ENCODE peak calls at places on chromosomes 1 and 21, in six cellular contexts. B is lung, J is upper lobe of right lung, H is heart left ventricle, Q is Panc1, G is A549. I is an unnamed sample.

GRCh38 chr1:235986869-235987268 is 78.0 kb downstream of the NID1 start:
- ATAC-seq in B (no peak), H (no peak), Q (no peak), G (no peak), J (peak; percentile 61), I (no peak)

GRCh38 chr21:34501716-34502115 is 10.3 kb downstream of the KCNE1 start:
- ATAC-seq in B (no peak), J (no peak), Q (no peak), H (no peak), G (no peak), I (no peak)

GRCh38 chr1:222644649-222645005 is 26.7 kb downstream of the MIA3 start:
- ATAC-seq in B (peak; percentile 3), G (peak; percentile 10), J (no peak), H (no peak), Q (no peak), I (no peak)

GRCh38 chr1:63674865-63675815 is 81.9 kb downstream of the PGM1 start:
- ATAC-seq in H (peak; percentile 19), G (peak; percentile 66), J (no peak), B (no peak), Q (peak; percentile 37), I (no peak)

GRCh38 chr1:232142403-232143314 is 487.3 kb downstream of the SIPA1L2 start:
- ATAC-seq in J (peak; percentile 49), B (peak; percentile 64), Q (no peak), H (peak; percentile 68), G (peak; percentile 94), I (peak; percentile 92)

GRCh38 chr1:70616946-70617345 is 205.9 kb downstream of the CTH start:
- ATAC-seq in Q (no peak), G (no peak), B (no peak), H (no peak), J (no peak), I (no peak)

GRCh38 chr21:41500931-41501381 is 7.0 kb downstream of the TMPRSS2 start:
- ATAC-seq in J (no peak), B (no peak), Q (no peak), H (no peak), G (no peak), I (no peak)

GRCh38 chr1:166920561-166921475 is 44.8 kb upstream of the TADA1 start:
- ATAC-seq in J (peak; percentile 37), Q (no peak), G (peak; percentile 73), B (no peak), H (peak; percentile 73), I (peak; percentile 59)

GRCh38 chr21:46286668-46286982 is 483 bp downstream of the YBEY start:
- ATAC-seq in J (no peak), G (peak; percentile 4), B (no peak), H (no peak), Q (no peak), I (no peak)

GRCh38 chr1:243431591-243431990 is 175.8 kb downstream of the SDCCAG8 start:
- ATAC-seq in B (no peak), Q (no peak), J (no peak), H (no peak), G (no peak), I (no peak)

GRCh38 chr1:198423701-198424100 is 116.8 kb downstream of the ATP6V1G3 start:
- ATAC-seq in H (no peak), Q (no peak), G (no peak), B (no peak), J (no peak), I (no peak)

GRCh38 chr1:31198591-31198990 is 41.1 kb downstream of the NKAIN1 start:
- ATAC-seq in J (no peak), B (no peak), H (no peak), Q (no peak), G (no peak), I (no peak)

GRCh38 chr1:219276029-219276738 is 102.5 kb downstream of the LYPLAL1 start:
- ATAC-seq in Q (no peak), J (no peak), B (no peak), G (no peak), H (no peak), I (no peak)
- H3K9me3 ChIP-seq in Q (no peaks in the 10 kb centered on the region), J (no peaks in the 10 kb centered on the region), B (no peaks in the 10 kb centered on the region), G (no peaks in the 10 kb centered on the region), H (no peaks in the 10 kb centered on the region), I (no peaks in the 10 kb centered on the region)

GRCh38 chr1:1431006-1431844 is 4.3 kb upstream of the VWA1 start:
- ATAC-seq in Q (peak; percentile 6), G (no peak), H (no peak), J (no peak), B (no peak), I (no peak)

GRCh38 chr1:1429671-1430073 is 5.8 kb upstream of the VWA1 start:
- ATAC-seq in J (no peak), H (no peak), B (no peak), Q (no peak), G (peak; percentile 5), I (no peak)

GRCh38 chr1:1431845-1432565 is 3.5 kb upstream of the VWA1 start:
- ATAC-seq in Q (peak; percentile 58), J (peak; percentile 52), B (peak; percentile 20), H (peak; percentile 36), G (peak; percentile 61), I (peak; percentile 21)

GRCh38 chr1:1428174-1428573 is 7.1 kb upstream of the ANKRD65 start:
- ATAC-seq in B (no peak), J (no peak), G (no peak), Q (no peak), H (no peak), I (no peak)

DNA sequence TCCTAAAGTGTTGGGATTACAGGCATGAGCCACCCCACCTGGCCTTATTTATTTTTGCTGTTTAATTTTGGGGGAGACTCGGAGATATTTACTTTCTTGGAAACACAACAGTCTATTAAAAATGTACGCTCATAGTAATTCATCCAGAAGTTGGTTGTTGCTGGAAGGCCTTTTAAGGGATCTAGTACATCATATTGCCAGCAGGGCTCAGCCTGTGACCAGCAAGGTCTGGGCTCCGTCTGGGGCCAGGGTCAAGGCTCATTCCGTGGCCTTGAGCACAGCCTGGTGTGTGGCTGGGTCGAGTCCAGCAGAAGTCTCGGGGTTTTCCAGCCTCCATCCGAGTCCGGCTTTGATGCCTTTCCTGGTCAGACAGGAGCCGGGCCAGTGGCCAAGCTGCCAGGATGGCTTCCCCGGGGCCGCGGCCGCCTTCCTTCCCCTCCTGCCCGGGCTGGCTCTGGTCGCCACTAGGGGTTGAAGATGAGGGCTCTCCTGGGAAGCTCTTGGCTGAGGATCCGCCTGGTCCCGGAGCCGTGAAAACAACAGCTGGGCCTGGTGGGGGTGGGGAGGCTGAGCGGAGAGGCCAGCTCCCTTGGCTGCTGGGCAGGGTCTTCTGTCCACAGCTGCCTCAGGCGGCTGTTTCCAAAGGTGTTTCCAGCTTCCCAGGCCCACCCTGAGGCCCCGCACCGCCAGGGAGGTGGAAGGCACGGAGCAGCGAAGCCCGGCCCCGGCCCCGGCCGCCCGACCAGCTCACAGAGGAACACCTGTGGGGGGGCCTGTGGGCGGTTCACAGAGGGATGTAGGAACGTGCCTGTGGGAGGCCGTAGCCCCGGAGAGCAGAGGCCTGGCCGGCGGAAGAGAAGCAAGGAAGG is 5.1 kb upstream of the VWA1 start:
- ATAC-seq in B (no peak), J (peak; percentile 8), Q (peak; percentile 14), G (peak; percentile 63), H (peak; percentile 40), I (peak; percentile 62)
- TF ChIP-seq CTCF in B (no peak), J (peak; percentile 37), Q (peak; percentile 36), G (no peak), H (no peak), I (peak; percentile 45)

GRCh38 chr21:24046816-24047443 is 1560.4 kb downstream of the MRPL39 start:
- ATAC-seq in J (no peak), B (no peak), H (no peak), G (no peak), Q (no peak), I (no peak)

GRCh38 chr21:24050233-24050632 is 1557.0 kb downstream of the MRPL39 start:
- ATAC-seq in G (no peak), H (no peak), B (no peak), Q (no peak), J (no peak), I (no peak)

GRCh38 chr21:24045373-24045772 is 1561.9 kb downstream of the MRPL39 start:
- ATAC-seq in G (no peak), B (no peak), H (no peak), J (no peak), Q (no peak), I (no peak)

GRCh38 chr21:24042687-24043086 is 1564.6 kb downstream of the MRPL39 start:
- ATAC-seq in B (no peak), G (no peak), H (no peak), Q (no peak), J (no peak), I (no peak)

DNA sequence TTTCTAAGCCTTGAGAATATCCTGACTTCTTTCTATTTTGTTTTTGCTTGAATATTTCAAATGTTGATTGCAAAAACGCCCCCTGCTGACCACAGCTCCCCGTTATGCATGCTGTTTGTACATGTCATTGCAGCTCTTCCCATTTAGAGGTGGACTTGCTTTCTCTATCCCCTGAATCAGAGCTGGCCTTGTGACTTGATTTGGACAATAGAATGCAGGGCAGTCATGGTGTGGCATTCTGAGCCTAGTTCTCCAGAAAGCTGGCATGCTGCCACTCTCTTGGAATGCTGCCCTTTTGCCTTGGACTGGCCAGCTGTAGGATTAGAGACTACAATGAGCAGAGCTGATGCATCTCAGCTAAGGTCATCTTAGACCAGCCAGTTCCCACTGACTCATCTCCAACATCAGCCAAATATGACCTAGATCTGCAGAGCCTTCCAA is 1561.5 kb downstream of the MRPL39 start:
- ATAC-seq in Q (peak; percentile 63), B (peak; percentile 75), G (no peak), H (peak; percentile 88), J (peak; percentile 46), I (peak; percentile 67)
- H3K9me3 ChIP-seq in Q (no peaks in the 10 kb centered on the region), B (no peaks in the 10 kb centered on the region), G (no peaks in the 10 kb centered on the region), H (no peaks in the 10 kb centered on the region), J (no peaks in the 10 kb centered on the region), I (no peaks in the 10 kb centered on the region)

DNA sequence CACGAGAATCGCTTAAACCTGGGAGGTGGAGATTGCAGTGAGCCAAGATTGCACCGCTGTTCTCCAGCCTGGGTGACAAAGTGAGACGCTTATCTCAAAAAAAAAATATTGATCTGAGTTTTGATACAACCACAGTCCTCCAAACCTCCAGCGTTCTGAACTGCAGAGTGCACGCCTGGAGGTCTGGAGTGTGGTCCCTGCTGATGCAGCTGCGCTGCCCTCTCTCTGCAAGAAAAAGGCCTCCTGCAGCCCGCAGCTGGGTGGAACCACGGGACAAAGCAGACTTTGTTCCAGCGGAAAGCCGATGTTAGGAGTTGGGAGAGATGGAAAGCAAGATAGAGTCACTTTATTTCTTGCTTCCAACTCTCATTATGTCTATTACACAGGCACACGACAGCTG is 144.9 kb upstream of the SOD1 start:
- ATAC-seq in G (no peak), H (no peak), B (no peak), Q (peak; percentile 76), J (peak; percentile 53), I (no peak)
- TF ChIP-seq CTCF in G (no peak), H (no peak), B (no peak), Q (peak; percentile 29), J (no peak), I (no peak)

GRCh38 chr1:33815061-33815460 is 48.8 kb upstream of the HMGB4 start:
- ATAC-seq in H (no peak), G (no peak), Q (no peak), B (no peak), J (peak; percentile 52), I (no peak)

GRCh38 chr1:33814166-33814565 is 49.7 kb upstream of the HMGB4 start:
- ATAC-seq in Q (no peak), G (no peak), J (no peak), H (no peak), B (no peak), I (no peak)

GRCh38 chr1:33805988-33806387 is 57.9 kb upstream of the HMGB4 start:
- ATAC-seq in B (no peak), J (no peak), H (no peak), G (no peak), Q (no peak), I (no peak)

GRCh38 chr1:33810571-33810970 is 53.3 kb upstream of the HMGB4 start:
- ATAC-seq in G (no peak), B (no peak), J (no peak), Q (no peak), H (no peak), I (no peak)
- H3K9me3 ChIP-seq in G (no peaks in the 10 kb centered on the region), B (peaks cover 2% of the 10 kb centered on the region), J (peaks cover 5% of the 10 kb centered on the region), Q (peaks cover 3% of the 10 kb centered on the region), H (peaks cover 17% of the 10 kb centered on the region), I (no peaks in the 10 kb centered on the region)

GRCh38 chr1:174726880-174727585 is 272.7 kb upstream of the CACYBP start:
- ATAC-seq in B (no peak), Q (no peak), J (no peak), G (no peak), H (no peak), I (no peak)
- TF ChIP-seq CTCF in B (no peak), Q (peak; percentile 44), J (no peak), G (no peak), H (no peak), I (no peak)

I was measured in gastroesophageal sphincter.